ENCODE peak calls at places on chromosomes 7 and 10, in five cellular contexts. One of them, this sample, is unnamed.
A peak's percentile ranks its signal among the peaks of the same experiment; 100 is the strongest.

GRCh38 chr7:100901921-100902332 is 6.2 kb upstream of the ACHE start:
- DNase-seq in Caki2: no peak
- DNase-seq in stimulated activated CD8-positive, alpha-beta memory T cell treated with anti-CD3 and anti-CD28 coated beads, Interleukin-7, amount 100 ng/mL, for 1 hour: no peak
- DNase-seq in LoVo: peak; percentile 68
- DNase-seq in occipital lobe: no peak
- DNase-seq in this sample: no peak

GRCh38 chr10:124636271-124636993 is 107.7 kb downstream of the FAM53B start:
- DNase-seq in LoVo: no peak
- DNase-seq in occipital lobe: no peak
- DNase-seq in stimulated activated CD8-positive, alpha-beta memory T cell treated with anti-CD3 and anti-CD28 coated beads, Interleukin-7, amount 100 ng/mL, for 1 hour: no peak
- DNase-seq in Caki2: no peak
- DNase-seq in this sample: no peak

GRCh38 chr7:103658055-103659010 is 212.3 kb upstream of the SLC26A5 start:
- DNase-seq in occipital lobe: no peak
- DNase-seq in Caki2: peak; percentile 28
- DNase-seq in LoVo: no peak
- DNase-seq in stimulated activated CD8-positive, alpha-beta memory T cell treated with anti-CD3 and anti-CD28 coated beads, Interleukin-7, amount 100 ng/mL, for 1 hour: no peak
- DNase-seq in this sample: no peak

GRCh38 chr7:131507592-131508331 is 48.7 kb downstream of the PODXL start:
- DNase-seq in LoVo: peak; percentile 76
- DNase-seq in Caki2: peak; percentile 58
- DNase-seq in stimulated activated CD8-positive, alpha-beta memory T cell treated with anti-CD3 and anti-CD28 coated beads, Interleukin-7, amount 100 ng/mL, for 1 hour: peak; percentile 68
- DNase-seq in occipital lobe: peak; percentile 73
- DNase-seq in this sample: peak; percentile 97

GRCh38 chr10:132591166-132591971 is 53.8 kb downstream of the INPP5A start:
- DNase-seq in LoVo: peak; percentile 69
- DNase-seq in stimulated activated CD8-positive, alpha-beta memory T cell treated with anti-CD3 and anti-CD28 coated beads, Interleukin-7, amount 100 ng/mL, for 1 hour: no peak
- DNase-seq in Caki2: peak; percentile 68
- DNase-seq in occipital lobe: no peak
- DNase-seq in this sample: no peak

GRCh38 chr7:41762641-41763040 is 59.8 kb upstream of the INHBA start:
- DNase-seq in stimulated activated CD8-positive, alpha-beta memory T cell treated with anti-CD3 and anti-CD28 coated beads, Interleukin-7, amount 100 ng/mL, for 1 hour: no peak
- DNase-seq in LoVo: no peak
- DNase-seq in Caki2: no peak
- DNase-seq in occipital lobe: no peak
- DNase-seq in this sample: no peak

GRCh38 chr10:125448596-125448995 is 234.4 kb downstream of the TEX36 start:
- DNase-seq in occipital lobe: no peak
- DNase-seq in stimulated activated CD8-positive, alpha-beta memory T cell treated with anti-CD3 and anti-CD28 coated beads, Interleukin-7, amount 100 ng/mL, for 1 hour: no peak
- DNase-seq in Caki2: no peak
- DNase-seq in LoVo: peak; percentile 16
- DNase-seq in this sample: no peak

GRCh38 chr10:86861351-86861750 is 96.1 kb downstream of the MMRN2 start:
- DNase-seq in stimulated activated CD8-positive, alpha-beta memory T cell treated with anti-CD3 and anti-CD28 coated beads, Interleukin-7, amount 100 ng/mL, for 1 hour: no peak
- DNase-seq in Caki2: no peak
- DNase-seq in LoVo: no peak
- DNase-seq in occipital lobe: no peak
- DNase-seq in this sample: no peak

GRCh38 chr10:6320320-6321010 is 117.7 kb downstream of the PFKFB3 start:
- DNase-seq in Caki2: peak; percentile 24
- DNase-seq in stimulated activated CD8-positive, alpha-beta memory T cell treated with anti-CD3 and anti-CD28 coated beads, Interleukin-7, amount 100 ng/mL, for 1 hour: no peak
- DNase-seq in LoVo: no peak
- DNase-seq in occipital lobe: no peak
- DNase-seq in this sample: no peak

GRCh38 chr10:73934074-73934473 is 23.1 kb downstream of the PLAU start:
- DNase-seq in stimulated activated CD8-positive, alpha-beta memory T cell treated with anti-CD3 and anti-CD28 coated beads, Interleukin-7, amount 100 ng/mL, for 1 hour: no peak
- DNase-seq in Caki2: no peak
- DNase-seq in LoVo: no peak
- DNase-seq in occipital lobe: no peak
- DNase-seq in this sample: no peak

GRCh38 chr7:130960208-130960988 is 226.4 kb upstream of the KLF14 start:
- DNase-seq in LoVo: peak; percentile 92
- DNase-seq in occipital lobe: no peak
- DNase-seq in stimulated activated CD8-positive, alpha-beta memory T cell treated with anti-CD3 and anti-CD28 coated beads, Interleukin-7, amount 100 ng/mL, for 1 hour: no peak
- DNase-seq in Caki2: peak; percentile 83
- DNase-seq in this sample: no peak

GRCh38 chr7:42740410-42740809 is 171.5 kb downstream of the C7orf25 start:
- DNase-seq in occipital lobe: no peak
- DNase-seq in LoVo: no peak
- DNase-seq in Caki2: no peak
- DNase-seq in stimulated activated CD8-positive, alpha-beta memory T cell treated with anti-CD3 and anti-CD28 coated beads, Interleukin-7, amount 100 ng/mL, for 1 hour: no peak
- DNase-seq in this sample: no peak

This sample was measured in lower leg skin.